ENCODE peak calls at places on chromosomes 5 and 9, in six cellular contexts. R is endothelial cell of umbilical vein, H is cardiac fibroblast, P is GM12878, S is OCI-LY7, U is right lobe of liver. J is an unnamed sample.
A peak's percentile ranks its signal among the peaks of the same experiment; 100 is the strongest.

GRCh38 chr5:94802450-94802849 is 184.0 kb downstream of the SLF1 start:
- DNase-seq in R (no peak), H (peak; percentile 12), P (no peak), S (peak; percentile 25), U (no peak), J (peak; percentile 30)

GRCh38 chr5:35436441-35437057 is 181.1 kb upstream of the SPEF2 start:
- DNase-seq in R (peak; percentile 32), H (peak; percentile 48), P (no peak), S (peak; percentile 37), U (no peak), J (peak; percentile 77)

GRCh38 chr9:16705121-16705604 is 165.3 kb downstream of the BNC2 start:
- DNase-seq in R (peak; percentile 99), H (peak; percentile 100), P (no peak), S (no peak), U (peak; percentile 55), J (peak; percentile 80)

GRCh38 chr5:14871573-14872069 is at the start of gene ANKH:
- DNase-seq in R (peak; percentile 62), H (peak; percentile 74), P (no peak), S (peak; percentile 89), U (peak; percentile 85), J (peak; percentile 72)

GRCh38 chr5:60710362-60710761 is 10.4 kb upstream of the DEPDC1B start:
- DNase-seq in R (no peak), H (no peak), P (no peak), S (no peak), U (no peak), J (no peak)

GRCh38 chr9:87787735-87788134 is 61.8 kb downstream of the CTSL start:
- DNase-seq in R (no peak), H (peak; percentile 20), P (no peak), S (no peak), U (no peak), J (peak; percentile 47)

GRCh38 chr5:83387041-83387440 is 84.5 kb upstream of the VCAN start:
- DNase-seq in R (no peak), H (peak; percentile 48), P (no peak), S (no peak), U (no peak), J (no peak)

GRCh38 chr9:91036826-91037510 is 235.3 kb downstream of the SYK start:
- DNase-seq in R (peak; percentile 94), H (peak; percentile 93), P (no peak), S (peak; percentile 72), U (peak; percentile 90), J (peak; percentile 87)

GRCh38 chr9:20030671-20031070 is 241.8 kb upstream of the SLC24A2 start:
- DNase-seq in R (no peak), H (no peak), P (no peak), S (no peak), U (no peak), J (no peak)

GRCh38 chr5:141760193-141760592 is 78.2 kb upstream of the ARAP3 start:
- DNase-seq in R (no peak), H (peak; percentile 43), P (no peak), S (peak; percentile 43), U (no peak), J (no peak)

GRCh38 chr9:133995012-133995896 is 3.1 kb upstream of the VAV2 start:
- DNase-seq in R (no peak), H (no peak), P (no peak), S (no peak), U (no peak), J (peak; percentile 36)
- TF ChIP-seq CTCF in R (no peak), H (peak; percentile 28), P (peak; percentile 26), S (no peak), U (no peak), J (peak; percentile 20)

GRCh38 chr9:125559894-125560293 is 147.1 kb downstream of the MAPKAP1 start:
- DNase-seq in R (no peak), H (no peak), P (no peak), S (no peak), U (no peak), J (no peak)

GRCh38 chr9:125556046-125556445 is 151.0 kb downstream of the MAPKAP1 start:
- DNase-seq in R (no peak), H (no peak), P (no peak), S (no peak), U (no peak), J (no peak)

GRCh38 chr9:125561497-125562148 is 145.4 kb downstream of the MAPKAP1 start:
- DNase-seq in R (no peak), H (no peak), P (peak; percentile 44), S (peak; percentile 9), U (no peak), J (no peak)

GRCh38 chr9:125558453-125559084 is 148.4 kb downstream of the MAPKAP1 start:
- DNase-seq in R (peak; percentile 78), H (peak; percentile 88), P (peak; percentile 33), S (peak; percentile 72), U (no peak), J (peak; percentile 77)

GRCh38 chr9:125559194-125559593 is 147.8 kb downstream of the MAPKAP1 start:
- DNase-seq in R (no peak), H (no peak), P (no peak), S (no peak), U (no peak), J (no peak)
- TF ChIP-seq CTCF in R (no peak), H (no peak), P (no peak), S (no peak), U (no peak), J (no peak)

GRCh38 chr5:110790673-110791072 is 51.9 kb downstream of the SLC25A46 start:
- DNase-seq in R (no peak), H (peak; percentile 82), P (no peak), S (no peak), U (no peak), J (peak; percentile 32)
- TF ChIP-seq CTCF in R (no peak), H (peak; percentile 48), P (no peak), S (no peak), U (peak; percentile 46), J (peak; percentile 26)

DNA sequence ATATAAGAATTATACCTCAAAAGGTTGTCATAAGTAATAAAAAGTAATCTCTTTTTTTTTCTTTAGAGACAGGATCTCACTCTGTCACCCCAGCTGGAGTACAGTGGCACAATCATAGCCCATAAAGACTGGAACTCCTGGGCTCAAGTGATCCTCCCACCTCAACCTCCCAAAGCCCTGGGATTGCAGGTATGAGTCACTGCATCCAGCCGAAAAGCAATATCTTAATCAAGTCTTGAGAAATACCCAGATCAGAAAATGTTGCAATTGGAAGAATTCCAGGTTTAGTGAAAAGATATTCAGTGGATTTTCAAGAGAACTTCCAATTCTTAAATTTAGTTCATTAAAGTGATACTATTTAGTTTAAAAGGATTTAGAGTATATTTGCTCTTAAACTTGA is 40.9 kb upstream of the IDNK start:
- DNase-seq in R (no peak), H (peak; percentile 72), P (no peak), S (no peak), U (no peak), J (peak; percentile 90)
- TF ChIP-seq CTCF in R (no peak), H (no peak), P (no peak), S (no peak), U (no peak), J (no peak)

GRCh38 chr9:93826209-93826608 is 128.9 kb downstream of the BARX1 start:
- DNase-seq in R (no peak), H (no peak), P (no peak), S (no peak), U (no peak), J (no peak)

GRCh38 chr9:93826905-93827544 is 128.1 kb downstream of the BARX1 start:
- DNase-seq in R (no peak), H (no peak), P (no peak), S (no peak), U (no peak), J (no peak)

GRCh38 chr9:93828331-93829097 is 126.6 kb downstream of the BARX1 start:
- DNase-seq in R (no peak), H (no peak), P (no peak), S (no peak), U (no peak), J (no peak)

GRCh38 chr9:93829271-93830223 is 125.6 kb downstream of the BARX1 start:
- DNase-seq in R (no peak), H (no peak), P (no peak), S (no peak), U (no peak), J (no peak)

DNA sequence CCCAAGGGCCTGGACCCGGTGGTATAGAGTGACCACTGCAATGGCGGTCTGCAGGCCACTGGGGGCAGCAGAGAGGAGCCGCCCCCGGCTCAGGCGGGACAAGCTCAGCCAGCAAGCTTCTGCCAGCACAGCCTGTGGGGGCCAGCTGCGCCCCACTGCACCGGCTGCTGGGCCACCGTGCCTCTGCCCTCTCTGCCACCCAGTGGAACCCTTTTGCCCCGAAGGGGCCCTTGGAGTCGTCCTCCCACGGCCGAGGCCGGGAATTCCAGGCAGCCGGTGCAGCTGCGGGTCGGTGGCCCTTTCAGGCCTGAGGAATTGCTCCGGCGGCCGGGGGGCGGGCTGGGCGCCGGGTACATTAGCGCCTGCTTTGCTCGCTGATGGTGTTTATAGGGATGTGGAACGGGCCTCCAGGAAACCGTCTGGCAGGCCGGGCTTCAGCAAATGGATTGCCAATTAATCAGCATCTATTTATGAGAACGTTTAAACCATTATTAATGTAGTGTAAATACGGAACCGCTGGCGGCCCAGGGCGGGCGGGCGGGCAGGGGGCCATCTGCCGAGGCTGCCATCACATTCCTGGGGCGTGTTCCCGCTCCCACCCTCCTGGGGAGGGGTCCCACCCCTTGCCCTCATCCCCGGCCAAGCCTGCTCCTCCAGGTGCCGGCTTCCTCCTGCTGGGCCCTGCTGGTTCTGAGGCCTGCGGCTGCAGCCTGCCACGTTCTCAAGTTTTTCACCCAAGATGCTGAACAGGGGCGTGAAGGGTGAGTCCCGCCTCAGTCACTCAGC is 127.4 kb downstream of the BARX1 start:
- DNase-seq in R (peak; percentile 73), H (peak; percentile 39), P (no peak), S (peak; percentile 9), U (no peak), J (peak; percentile 31)
- TF ChIP-seq CTCF in R (peak; percentile 90), H (peak; percentile 90), P (peak; percentile 52), S (peak; percentile 70), U (peak; percentile 82), J (peak; percentile 57)

GRCh38 chr5:157827429-157827828 is 31.5 kb downstream of the CLINT1 start:
- DNase-seq in R (peak; percentile 81), H (peak; percentile 62), P (no peak), S (no peak), U (no peak), J (peak; percentile 50)

GRCh38 chr5:157828031-157828948 is 30.7 kb downstream of the CLINT1 start:
- DNase-seq in R (peak; percentile 60), H (peak; percentile 29), P (no peak), S (peak; percentile 73), U (no peak), J (no peak)

GRCh38 chr5:157823655-157824054 is 35.3 kb downstream of the CLINT1 start:
- DNase-seq in R (no peak), H (no peak), P (no peak), S (no peak), U (peak; percentile 60), J (no peak)

GRCh38 chr5:157828949-157829639 is 29.9 kb downstream of the CLINT1 start:
- DNase-seq in R (peak; percentile 19), H (peak; percentile 25), P (no peak), S (no peak), U (no peak), J (peak; percentile 64)
- TF ChIP-seq CTCF in R (peak; percentile 13), H (peak; percentile 47), P (peak; percentile 34), S (peak; percentile 50), U (peak; percentile 21), J (peak; percentile 38)

J was measured in MCF 10A.